ENCODE peak calls at places on chromosomes 13 and 19, in nine cellular contexts. Z, S, C, I, E, D, F, N and Y are unnamed samples.

GRCh38 chr13:44759723-44760360 is 183.7 kb upstream of the TSC22D1 start:
- DNase-seq in Z (no peak), S (peak), C (no peak), I (peak), E (no peak), D (no peak), F (no peak), N (no peak), Y (no peak)

GRCh38 chr13:47326061-47326460 is 429.2 kb upstream of the HTR2A start:
- DNase-seq in Z (no peak), S (no peak), C (no peak), I (no peak), E (no peak), D (peak), F (no peak), N (no peak), Y (no peak)

GRCh38 chr19:13430790-13431582 is 75.3 kb downstream of the CACNA1A start:
- DNase-seq in Z (peak), S (peak), C (peak), I (peak), E (peak), D (peak), F (no peak), N (peak), Y (no peak)

GRCh38 chr13:47134939-47135489 is 238.2 kb upstream of the HTR2A start:
- DNase-seq in Z (peak), S (no peak), C (no peak), I (no peak), E (no peak), D (no peak), F (no peak), N (no peak), Y (no peak)

GRCh38 chr13:40550130-40550529 is 116.3 kb downstream of the FOXO1 start:
- DNase-seq in Z (no peak), S (peak), C (no peak), I (no peak), E (no peak), D (peak), F (no peak), N (no peak), Y (no peak)

GRCh38 chr13:97130201-97130600 is 91.9 kb upstream of the MBNL2 start:
- DNase-seq in Z (no peak), S (peak), C (no peak), I (no peak), E (no peak), D (no peak), F (no peak), N (no peak), Y (no peak)

GRCh38 chr19:58037927-58038687 is 4.3 kb downstream of the ZSCAN1 start:
- DNase-seq in Z (no peak), S (no peak), C (no peak), I (peak), E (no peak), D (no peak), F (no peak), N (no peak), Y (no peak)

GRCh38 chr13:23574421-23574820 is 4.2 kb downstream of the TNFRSF19 start:
- DNase-seq in Z (peak), S (no peak), C (no peak), I (no peak), E (no peak), D (no peak), F (no peak), N (no peak), Y (no peak)

GRCh38 chr13:109673477-109673876 is 112.9 kb downstream of the IRS2 start:
- DNase-seq in Z (no peak), S (no peak), C (no peak), I (no peak), E (no peak), D (no peak), F (no peak), N (no peak), Y (no peak)

GRCh38 chr13:36907801-36908200 is 12.2 kb downstream of the SMAD9 start:
- DNase-seq in Z (no peak), S (no peak), C (no peak), I (no peak), E (no peak), D (no peak), F (no peak), N (no peak), Y (no peak)

GRCh38 chr19:11400695-11401291 is 16.7 kb upstream of the EPOR start:
- DNase-seq in Z (no peak), S (no peak), C (no peak), I (no peak), E (no peak), D (no peak), F (no peak), N (no peak), Y (no peak)

GRCh38 chr13:45696610-45697226 is 5.4 kb upstream of the CBY2 start:
- DNase-seq in Z (peak), S (peak), C (no peak), I (no peak), E (no peak), D (no peak), F (no peak), N (no peak), Y (no peak)

GRCh38 chr13:21537105-21537504 is 66.9 kb downstream of the MICU2 start:
- DNase-seq in Z (no peak), S (peak), C (no peak), I (no peak), E (no peak), D (peak), F (no peak), N (no peak), Y (no peak)

GRCh38 chr19:17938092-17938845 is 5.5 kb downstream of the CCDC124 start:
- DNase-seq in Z (peak), S (peak), C (peak), I (peak), E (peak), D (peak), F (peak), N (peak), Y (peak)

GRCh38 chr19:5281588-5281987 is 59.0 kb downstream of the PTPRS start:
- DNase-seq in Z (no peak), S (no peak), C (no peak), I (no peak), E (no peak), D (no peak), F (peak), N (no peak), Y (no peak)

GRCh38 chr19:2302319-2303208 is 5.4 kb downstream of the LINGO3 start:
- DNase-seq in Z (no peak), S (no peak), C (no peak), I (peak), E (no peak), D (peak), F (peak), N (no peak), Y (no peak)

GRCh38 chr19:41298327-41298964 is 11.5 kb upstream of the CCDC97 start:
- DNase-seq in Z (peak), S (no peak), C (peak), I (peak), E (no peak), D (peak), F (peak), N (no peak), Y (no peak)

GRCh38 chr19:10861118-10861651 is 10.2 kb upstream of the CARM1 start:
- DNase-seq in Z (peak), S (peak), C (no peak), I (peak), E (no peak), D (no peak), F (no peak), N (no peak), Y (peak)

GRCh38 chr13:101289764-101290163 is 126.5 kb downstream of the NALCN start:
- DNase-seq in Z (peak), S (peak), C (peak), I (peak), E (no peak), D (peak), F (no peak), N (no peak), Y (peak)

GRCh38 chr13:29935309-29935981 is 85.0 kb upstream of the UBL3 start:
- DNase-seq in Z (peak), S (no peak), C (no peak), I (no peak), E (peak), D (no peak), F (no peak), N (peak), Y (no peak)

GRCh38 chr19:52237771-52238400 is 31.5 kb upstream of the ZNF766 start:
- DNase-seq in Z (peak), S (peak), C (peak), I (peak), E (peak), D (peak), F (peak), N (no peak), Y (peak)

GRCh38 chr19:514166-514663 is 6.9 kb downstream of the TPGS1 start:
- DNase-seq in Z (no peak), S (no peak), C (no peak), I (no peak), E (no peak), D (no peak), F (no peak), N (no peak), Y (no peak)